ENCODE peak calls at places on chromosome 17, in eight cellular contexts. One of them, this sample, is unnamed.

GRCh38 chr17:56913000-56913866 is 616 bp downstream of the TRIM25 start:
- DNase-seq in SK-N-SH: peak
- DNase-seq in putamen: no peak
- DNase-seq in iris pigment epithelial cell: peak
- DNase-seq in SHP77: peak
- DNase-seq in HFF-Myc: no peak
- DNase-seq in T-helper 1 cell: no peak
- DNase-seq in NCI-H69: peak
- DNase-seq in this sample: no peak

GRCh38 chr17:40564195-40564882 is 933 bp downstream of the CCR7 start:
- DNase-seq in putamen: no peak
- DNase-seq in SHP77: no peak
- DNase-seq in SK-N-SH: no peak
- DNase-seq in NCI-H69: no peak
- DNase-seq in iris pigment epithelial cell: no peak
- DNase-seq in HFF-Myc: no peak
- DNase-seq in T-helper 1 cell: no peak
- DNase-seq in this sample: no peak

GRCh38 chr17:79361221-79361734 is 249.6 kb downstream of the RBFOX3 start:
- DNase-seq in HFF-Myc: no peak
- DNase-seq in SK-N-SH: no peak
- DNase-seq in putamen: no peak
- DNase-seq in iris pigment epithelial cell: no peak
- DNase-seq in NCI-H69: no peak
- DNase-seq in T-helper 1 cell: no peak
- DNase-seq in SHP77: no peak
- DNase-seq in this sample: no peak

GRCh38 chr17:7833795-7834553 is at the start of gene KDM6B:
- DNase-seq in T-helper 1 cell: peak
- DNase-seq in putamen: peak
- DNase-seq in iris pigment epithelial cell: peak
- DNase-seq in HFF-Myc: no peak
- DNase-seq in SK-N-SH: peak
- DNase-seq in SHP77: peak
- DNase-seq in NCI-H69: peak
- DNase-seq in this sample: peak

GRCh38 chr17:49433000-49433694 is 18.5 kb upstream of the PHB1 start:
- DNase-seq in putamen: no peak
- DNase-seq in NCI-H69: no peak
- DNase-seq in HFF-Myc: no peak
- DNase-seq in iris pigment epithelial cell: no peak
- DNase-seq in T-helper 1 cell: no peak
- DNase-seq in SK-N-SH: no peak
- DNase-seq in SHP77: no peak
- DNase-seq in this sample: no peak

GRCh38 chr17:79114455-79115301 is 40.1 kb downstream of the ENGASE start:
- DNase-seq in SK-N-SH: peak
- DNase-seq in HFF-Myc: no peak
- DNase-seq in T-helper 1 cell: no peak
- DNase-seq in SHP77: no peak
- DNase-seq in putamen: no peak
- DNase-seq in iris pigment epithelial cell: no peak
- DNase-seq in NCI-H69: peak
- DNase-seq in this sample: peak

GRCh38 chr17:20223808-20224328 is 214.7 kb downstream of the SPECC1 start:
- DNase-seq in putamen: no peak
- DNase-seq in T-helper 1 cell: no peak
- DNase-seq in iris pigment epithelial cell: no peak
- DNase-seq in HFF-Myc: no peak
- DNase-seq in NCI-H69: peak
- DNase-seq in SHP77: no peak
- DNase-seq in SK-N-SH: no peak
- DNase-seq in this sample: no peak

GRCh38 chr17:79942011-79942405 is 93.7 kb downstream of the TBC1D16 start:
- DNase-seq in SK-N-SH: no peak
- DNase-seq in HFF-Myc: no peak
- DNase-seq in T-helper 1 cell: no peak
- DNase-seq in iris pigment epithelial cell: no peak
- DNase-seq in SHP77: no peak
- DNase-seq in putamen: no peak
- DNase-seq in NCI-H69: no peak
- DNase-seq in this sample: no peak

GRCh38 chr17:45129940-45130639 is 2.2 kb downstream of the PLCD3 start:
- DNase-seq in putamen: no peak
- DNase-seq in NCI-H69: no peak
- DNase-seq in SK-N-SH: no peak
- DNase-seq in HFF-Myc: no peak
- DNase-seq in iris pigment epithelial cell: no peak
- DNase-seq in T-helper 1 cell: no peak
- DNase-seq in SHP77: no peak
- DNase-seq in this sample: no peak

GRCh38 chr17:52837502-52837901 is 679.0 kb upstream of the CA10 start:
- DNase-seq in SHP77: no peak
- DNase-seq in iris pigment epithelial cell: no peak
- DNase-seq in NCI-H69: no peak
- DNase-seq in SK-N-SH: no peak
- DNase-seq in T-helper 1 cell: no peak
- DNase-seq in HFF-Myc: no peak
- DNase-seq in putamen: no peak
- DNase-seq in this sample: no peak

GRCh38 chr17:27247071-27247957 is 46.6 kb upstream of the WSB1 start:
- DNase-seq in SHP77: peak
- DNase-seq in SK-N-SH: no peak
- DNase-seq in HFF-Myc: no peak
- DNase-seq in putamen: peak
- DNase-seq in NCI-H69: peak
- DNase-seq in T-helper 1 cell: no peak
- DNase-seq in iris pigment epithelial cell: peak
- DNase-seq in this sample: no peak